ENCODE peak calls at places on chromosomes 3 and 15, in seven cellular contexts. P is stomach, L is ovary, X is OCI-LY7, M is uterus, W is tibial artery, G is psoas muscle. N is an unnamed sample.
A peak's percentile ranks its signal among the peaks of the same experiment; 100 is the strongest.

GRCh38 chr3:187186801-187187421 is 10.4 kb upstream of the RTP1 start:
- DNase-seq in P (peak; percentile 59), L (no peak), X (no peak), M (peak; percentile 66), W (peak; percentile 90), G (peak; percentile 72), N (peak; percentile 22)

GRCh38 chr3:63693351-63693750 is 40.9 kb downstream of the SNTN start:
- DNase-seq in P (no peak), L (no peak), X (no peak), M (no peak), W (no peak), G (no peak), N (no peak)

GRCh38 chr3:13502791-13503060 is 22.6 kb downstream of the HDAC11 start:
- DNase-seq in P (no peak), L (no peak), X (no peak), M (no peak), W (peak; percentile 61), G (peak; percentile 35), N (no peak)

GRCh38 chr3:148970311-148970710 is 21.0 kb upstream of the GYG1 start:
- DNase-seq in P (no peak), L (no peak), X (no peak), M (no peak), W (no peak), G (no peak), N (no peak)

GRCh38 chr3:14391033-14391432 is 11.4 kb upstream of the SLC6A6 start:
- DNase-seq in P (no peak), L (peak; percentile 62), X (no peak), M (peak; percentile 55), W (peak; percentile 87), G (peak; percentile 87), N (no peak)

GRCh38 chr3:13600950-13601691 is 52.2 kb downstream of the FBLN2 start:
- DNase-seq in P (no peak), L (no peak), X (no peak), M (no peak), W (no peak), G (no peak), N (no peak)

GRCh38 chr3:45881031-45882022 is 5.0 kb upstream of the CCR9 start:
- DNase-seq in P (no peak), L (no peak), X (no peak), M (no peak), W (no peak), G (no peak), N (no peak)

GRCh38 chr3:149902498-149903139 is 68.1 kb downstream of the PFN2 start:
- DNase-seq in P (no peak), L (no peak), X (peak; percentile 2), M (no peak), W (no peak), G (no peak), N (no peak)

GRCh38 chr3:177066068-177066467 is 131.2 kb downstream of the TBL1XR1 start:
- DNase-seq in P (no peak), L (no peak), X (no peak), M (no peak), W (no peak), G (no peak), N (no peak)

GRCh38 chr3:114645392-114645791 is 351.6 kb downstream of the TIGIT start:
- DNase-seq in P (no peak), L (no peak), X (no peak), M (no peak), W (no peak), G (no peak), N (no peak)

GRCh38 chr3:194058189-194058571 is 77.8 kb upstream of the HES1 start:
- DNase-seq in P (peak; percentile 54), L (peak; percentile 58), X (peak; percentile 67), M (peak; percentile 26), W (peak; percentile 73), G (peak; percentile 88), N (peak; percentile 79)

GRCh38 chr3:42213417-42213816 is 52.6 kb downstream of the CCK start:
- DNase-seq in P (peak; percentile 48), L (no peak), X (peak; percentile 37), M (no peak), W (no peak), G (no peak), N (peak; percentile 34)

GRCh38 chr3:168885028-168885427 is 778.5 kb downstream of the MECOM start:
- DNase-seq in P (no peak), L (no peak), X (no peak), M (no peak), W (no peak), G (no peak), N (no peak)

GRCh38 chr3:14352002-14352627 is 50.3 kb upstream of the SLC6A6 start:
- DNase-seq in P (no peak), L (no peak), X (peak; percentile 81), M (no peak), W (no peak), G (no peak), N (no peak)

GRCh38 chr3:172280406-172281051 is 167.7 kb downstream of the GHSR start:
- DNase-seq in P (no peak), L (no peak), X (no peak), M (no peak), W (no peak), G (no peak), N (no peak)

GRCh38 chr3:61954097-61954528 is 392.7 kb downstream of the PTPRG start:
- DNase-seq in P (no peak), L (no peak), X (no peak), M (no peak), W (no peak), G (no peak), N (no peak)

GRCh38 chr3:56389213-56389830 is 78.9 kb downstream of the ERC2 start:
- DNase-seq in P (no peak), L (no peak), X (no peak), M (no peak), W (no peak), G (no peak), N (no peak)

GRCh38 chr3:187445352-187445751 is 77.2 kb downstream of the RTP4 start:
- DNase-seq in P (no peak), L (no peak), X (no peak), M (no peak), W (no peak), G (no peak), N (no peak)

GRCh38 chr3:197519801-197520211 is 36.0 kb downstream of the BDH1 start:
- DNase-seq in P (no peak), L (no peak), X (no peak), M (no peak), W (no peak), G (no peak), N (no peak)

GRCh38 chr15:62855085-62855476 is 187.5 kb upstream of the TPM1 start:
- DNase-seq in P (no peak), L (no peak), X (no peak), M (no peak), W (no peak), G (no peak), N (no peak)

GRCh38 chr3:119597548-119598288 is at the start of gene PLA1A:
- DNase-seq in P (no peak), L (no peak), X (no peak), M (no peak), W (no peak), G (no peak), N (no peak)

GRCh38 chr3:62888180-62888579 is 13.0 kb upstream of the CADPS start:
- DNase-seq in P (no peak), L (no peak), X (peak; percentile 23), M (no peak), W (no peak), G (no peak), N (no peak)

GRCh38 chr3:155744091-155744625 is 713 bp downstream of the PLCH1 start:
- DNase-seq in P (peak; percentile 71), L (peak; percentile 31), X (peak; percentile 24), M (no peak), W (no peak), G (peak; percentile 62), N (peak; percentile 79)

GRCh38 chr15:90189781-90190467 is 11.2 kb upstream of the SEMA4B start:
- DNase-seq in P (no peak), L (no peak), X (no peak), M (no peak), W (no peak), G (no peak), N (no peak)
- H3K27ac ChIP-seq in P (peak overlapping the region; percentile 79), L (no peak overlapping the region), X (peak overlapping the region; percentile 79), M (no peak overlapping the region), W (no peak overlapping the region), G (no peak overlapping the region), N (peak overlapping the region; percentile 85)

DNA sequence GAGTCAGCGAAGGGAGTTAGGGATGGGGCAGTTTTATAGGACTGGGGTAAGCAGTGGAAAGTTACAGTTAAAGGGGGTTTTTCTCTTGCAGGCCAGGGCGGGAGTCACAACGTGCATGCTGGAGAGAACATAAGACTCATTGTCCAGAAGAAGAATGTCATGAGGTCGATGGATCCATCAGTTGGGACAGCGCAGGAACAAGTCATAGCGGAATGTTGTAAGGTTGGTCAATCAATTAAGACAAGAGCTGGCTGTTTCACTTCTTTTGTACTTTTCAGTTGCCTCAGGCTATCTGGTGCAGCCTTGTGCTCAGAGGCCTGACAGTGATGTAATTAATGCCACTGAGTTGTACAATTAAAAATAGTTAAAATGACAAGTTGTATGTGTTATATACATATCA is 165.6 kb downstream of the OCA2 start:
- DNase-seq in P (no peak), L (no peak), X (no peak), M (no peak), W (no peak), G (no peak), N (no peak)
- H3K36me3 ChIP-seq in P (no peaks in the 10 kb centered on the region), L (no peaks in the 10 kb centered on the region), X (no peaks in the 10 kb centered on the region), M (no peaks in the 10 kb centered on the region), W (no peaks in the 10 kb centered on the region), G (no peaks in the 10 kb centered on the region), N (no peaks in the 10 kb centered on the region)

GRCh38 chr15:76058714-76059319 is 968 bp upstream of the TMEM266 start:
- DNase-seq in P (no peak), L (no peak), X (no peak), M (no peak), W (no peak), G (no peak), N (peak; percentile 20)
- TF ChIP-seq CTCF in P (no peak), L (no peak), X (peak; percentile 50), M (no peak), W (no peak), G (peak; percentile 36), N (no peak)

DNA sequence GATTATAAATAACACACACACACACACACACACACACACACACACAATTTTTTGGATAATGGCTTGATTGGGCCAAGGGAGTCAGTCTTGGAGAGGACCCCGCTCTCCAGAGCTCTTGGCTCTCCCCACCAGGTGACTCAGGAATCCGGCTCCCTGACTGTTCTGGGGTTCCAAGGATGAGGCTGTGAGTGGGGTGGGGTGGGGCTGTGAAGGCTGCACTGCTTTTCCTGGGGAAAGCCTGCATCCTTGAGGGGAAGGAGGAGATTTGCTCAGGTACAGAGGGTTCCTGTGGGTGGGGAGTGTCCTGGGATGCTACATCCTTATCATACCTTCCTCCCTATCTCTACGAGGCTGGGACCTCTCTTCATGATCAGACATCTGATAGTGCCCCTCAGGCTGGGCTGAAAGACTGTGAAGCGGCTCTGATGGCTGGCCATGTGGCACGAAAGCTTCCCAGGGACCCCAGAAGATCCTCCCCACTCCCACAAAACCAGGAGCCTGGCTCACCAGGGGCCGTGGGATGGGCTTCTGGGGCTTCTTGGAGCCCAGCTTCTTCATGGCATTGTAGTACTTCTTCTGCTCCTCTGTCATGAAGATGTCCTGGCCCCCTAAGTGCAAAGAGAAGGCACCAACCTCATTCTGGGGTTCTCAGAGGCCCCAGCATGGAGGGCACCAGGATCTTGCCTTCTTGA is 59.2 kb downstream of the EXOG start:
- DNase-seq in P (no peak), L (no peak), X (no peak), M (no peak), W (no peak), G (no peak), N (no peak)
- H3K27ac ChIP-seq in P (no peak overlapping the region), L (no peak overlapping the region), X (no peak overlapping the region), M (no peak overlapping the region), W (no peak overlapping the region), G (no peak overlapping the region), N (no peak overlapping the region)

N was measured in colonic mucosa.